ENCODE peak calls at places on chromosomes 1 and 21, in seven cellular contexts. One of them, this sample, is unnamed.

GRCh38 chr1:155175927-155176371 is 2.3 kb downstream of the TRIM46 start:
- DNase-seq in A549: no peak
- DNase-seq in lower lobe of right lung: peak
- DNase-seq in aorta: peak
- DNase-seq in body of pancreas: peak
- DNase-seq in hepatocyte: no peak
- DNase-seq in left ventricle myocardium inferior: no peak
- DNase-seq in this sample: no peak

GRCh38 chr1:204323887-204324286 is 35.8 kb downstream of the PLEKHA6 start:
- DNase-seq in lower lobe of right lung: no peak
- DNase-seq in left ventricle myocardium inferior: no peak
- DNase-seq in aorta: no peak
- DNase-seq in body of pancreas: no peak
- DNase-seq in A549: peak
- DNase-seq in hepatocyte: peak
- DNase-seq in this sample: no peak

GRCh38 chr21:37370152-37371040 is 3.8 kb downstream of the DYRK1A start:
- DNase-seq in lower lobe of right lung: no peak
- DNase-seq in hepatocyte: no peak
- DNase-seq in left ventricle myocardium inferior: no peak
- DNase-seq in body of pancreas: no peak
- DNase-seq in A549: no peak
- DNase-seq in aorta: no peak
- DNase-seq in this sample: no peak

GRCh38 chr1:157784801-157785200 is 7.9 kb upstream of the FCRL2 start:
- DNase-seq in A549: no peak
- DNase-seq in lower lobe of right lung: no peak
- DNase-seq in hepatocyte: no peak
- DNase-seq in left ventricle myocardium inferior: no peak
- DNase-seq in body of pancreas: no peak
- DNase-seq in aorta: no peak
- DNase-seq in this sample: no peak

GRCh38 chr1:72282271-72282656 is at the start of gene NEGR1:
- DNase-seq in A549: no peak
- DNase-seq in hepatocyte: peak
- DNase-seq in aorta: peak
- DNase-seq in body of pancreas: peak
- DNase-seq in left ventricle myocardium inferior: peak
- DNase-seq in lower lobe of right lung: peak
- DNase-seq in this sample: peak

GRCh38 chr1:199778324-199778955 is 249.1 kb upstream of the NR5A2 start:
- DNase-seq in left ventricle myocardium inferior: no peak
- DNase-seq in A549: no peak
- DNase-seq in body of pancreas: no peak
- DNase-seq in lower lobe of right lung: no peak
- DNase-seq in aorta: no peak
- DNase-seq in hepatocyte: peak
- DNase-seq in this sample: no peak

GRCh38 chr1:181010789-181011188 is 11.9 kb downstream of the STX6 start:
- DNase-seq in A549: no peak
- DNase-seq in hepatocyte: no peak
- DNase-seq in body of pancreas: no peak
- DNase-seq in lower lobe of right lung: no peak
- DNase-seq in left ventricle myocardium inferior: no peak
- DNase-seq in aorta: no peak
- DNase-seq in this sample: no peak

GRCh38 chr1:69126761-69127160 is 441.0 kb upstream of the LRRC7 start:
- DNase-seq in lower lobe of right lung: no peak
- DNase-seq in A549: no peak
- DNase-seq in aorta: no peak
- DNase-seq in left ventricle myocardium inferior: no peak
- DNase-seq in body of pancreas: no peak
- DNase-seq in hepatocyte: peak
- DNase-seq in this sample: no peak

GRCh38 chr1:235090406-235091069 is 38.1 kb downstream of the TOMM20 start:
- DNase-seq in hepatocyte: no peak
- DNase-seq in left ventricle myocardium inferior: no peak
- DNase-seq in A549: no peak
- DNase-seq in aorta: no peak
- DNase-seq in lower lobe of right lung: no peak
- DNase-seq in body of pancreas: peak
- DNase-seq in this sample: peak

DNA sequence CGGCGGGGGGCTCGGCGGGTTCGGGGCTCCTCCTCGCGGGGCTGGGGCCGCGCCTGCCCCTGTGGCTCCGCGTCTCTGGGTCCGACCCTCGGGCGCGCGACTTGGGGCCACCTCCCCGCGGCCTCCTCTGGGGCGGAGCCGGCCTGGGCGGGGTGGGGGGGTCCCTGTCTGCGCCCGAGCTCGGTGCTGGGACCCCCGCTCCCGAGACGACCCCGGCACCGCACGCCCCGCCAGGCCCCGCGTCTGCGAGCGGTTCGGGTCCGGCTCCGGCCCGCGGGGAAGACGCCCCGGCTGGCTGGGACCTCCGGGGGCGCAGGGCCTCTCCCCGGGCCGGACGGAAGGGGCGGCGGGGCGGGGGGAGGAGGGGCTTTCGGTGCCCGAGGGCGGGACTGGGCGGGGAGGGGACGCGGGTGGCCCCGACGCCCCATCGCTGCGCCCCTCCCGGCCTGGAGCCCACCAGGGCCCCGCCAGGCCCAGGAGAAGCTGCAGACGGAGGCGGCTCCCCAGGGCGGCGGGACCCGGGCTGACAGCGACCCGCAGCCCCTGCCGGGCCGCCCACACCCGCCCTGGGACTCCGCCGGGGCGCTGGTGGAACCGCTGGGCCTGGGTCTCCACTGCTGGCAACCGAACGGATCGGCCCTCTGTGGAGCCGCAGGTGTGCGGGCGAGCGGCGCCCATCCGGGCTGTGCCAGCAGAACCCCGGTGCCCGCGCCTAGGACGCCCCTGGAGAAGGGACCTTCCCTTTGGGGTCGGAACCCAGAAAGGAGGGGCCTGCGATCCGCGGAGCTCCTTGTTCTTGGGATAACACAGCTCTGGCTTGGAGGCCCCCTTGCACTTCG is 610 bp downstream of the COL6A2 start:
- DNase-seq in hepatocyte: peak
- DNase-seq in left ventricle myocardium inferior: peak
- DNase-seq in aorta: peak
- DNase-seq in A549: no peak
- DNase-seq in lower lobe of right lung: peak
- DNase-seq in body of pancreas: no peak
- DNase-seq in this sample: peak
- H3K4me3 ChIP-seq in hepatocyte: peak
- H3K4me3 ChIP-seq in left ventricle myocardium inferior: peak
- H3K4me3 ChIP-seq in aorta: peak
- H3K4me3 ChIP-seq in A549: peak
- H3K4me3 ChIP-seq in lower lobe of right lung: peak
- H3K4me3 ChIP-seq in body of pancreas: no peak
- H3K4me3 ChIP-seq in this sample: peak

GRCh38 chr1:16093611-16094010 is 20.2 kb upstream of the FAM131C start:
- DNase-seq in left ventricle myocardium inferior: no peak
- DNase-seq in lower lobe of right lung: no peak
- DNase-seq in A549: no peak
- DNase-seq in hepatocyte: no peak
- DNase-seq in aorta: peak
- DNase-seq in body of pancreas: no peak
- DNase-seq in this sample: no peak

GRCh38 chr1:16092923-16093511 is 19.6 kb upstream of the FAM131C start:
- DNase-seq in body of pancreas: no peak
- DNase-seq in A549: no peak
- DNase-seq in left ventricle myocardium inferior: no peak
- DNase-seq in lower lobe of right lung: no peak
- DNase-seq in hepatocyte: no peak
- DNase-seq in aorta: peak
- DNase-seq in this sample: no peak

GRCh38 chr1:16091296-16091695 is 17.8 kb upstream of the FAM131C start:
- DNase-seq in lower lobe of right lung: no peak
- DNase-seq in hepatocyte: no peak
- DNase-seq in left ventricle myocardium inferior: peak
- DNase-seq in aorta: peak
- DNase-seq in A549: no peak
- DNase-seq in body of pancreas: peak
- DNase-seq in this sample: no peak

GRCh38 chr1:16090076-16090826 is 16.8 kb upstream of the FAM131C start:
- DNase-seq in left ventricle myocardium inferior: no peak
- DNase-seq in body of pancreas: no peak
- DNase-seq in aorta: peak
- DNase-seq in hepatocyte: no peak
- DNase-seq in lower lobe of right lung: no peak
- DNase-seq in A549: no peak
- DNase-seq in this sample: no peak

GRCh38 chr1:16092097-16092922 is 18.9 kb upstream of the FAM131C start:
- DNase-seq in left ventricle myocardium inferior: no peak
- DNase-seq in A549: no peak
- DNase-seq in body of pancreas: no peak
- DNase-seq in lower lobe of right lung: no peak
- DNase-seq in aorta: peak
- DNase-seq in hepatocyte: no peak
- DNase-seq in this sample: no peak
- H3K27ac ChIP-seq in left ventricle myocardium inferior: no peak
- H3K27ac ChIP-seq in A549: no peak
- H3K27ac ChIP-seq in body of pancreas: peak
- H3K27ac ChIP-seq in lower lobe of right lung: no peak
- H3K27ac ChIP-seq in aorta: no peak
- H3K27ac ChIP-seq in hepatocyte: no peak
- H3K27ac ChIP-seq in this sample: no peak

DNA sequence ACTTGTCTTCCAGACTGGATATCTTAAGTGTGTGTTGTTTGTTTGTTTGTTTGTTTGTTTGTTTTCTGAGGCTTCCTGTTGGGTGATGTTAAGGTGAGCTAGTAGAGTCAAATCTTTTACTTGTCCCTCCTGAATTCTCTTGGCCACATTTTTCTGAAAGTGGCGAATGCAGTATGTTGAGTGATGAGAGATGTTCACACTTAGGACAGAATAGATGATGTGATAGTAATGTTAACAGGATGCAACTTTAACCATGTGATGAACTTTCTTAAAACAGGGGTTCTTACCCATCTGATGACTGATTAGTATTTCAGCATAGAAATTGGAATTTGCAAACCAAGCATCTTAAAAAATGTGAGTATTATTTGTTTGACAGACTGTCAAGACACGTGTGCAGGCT is 40.2 kb downstream of the LMO4 start:
- DNase-seq in aorta: no peak
- DNase-seq in hepatocyte: no peak
- DNase-seq in A549: no peak
- DNase-seq in lower lobe of right lung: no peak
- DNase-seq in body of pancreas: no peak
- DNase-seq in left ventricle myocardium inferior: no peak
- DNase-seq in this sample: no peak
- H3K4me3 ChIP-seq in aorta: no peak
- H3K4me3 ChIP-seq in hepatocyte: no peak
- H3K4me3 ChIP-seq in A549: no peak
- H3K4me3 ChIP-seq in lower lobe of right lung: no peak
- H3K4me3 ChIP-seq in body of pancreas: no peak
- H3K4me3 ChIP-seq in left ventricle myocardium inferior: no peak
- H3K4me3 ChIP-seq in this sample: no peak

GRCh38 chr1:77972080-77972479 is 6.8 kb downstream of the FUBP1 start:
- DNase-seq in hepatocyte: no peak
- DNase-seq in lower lobe of right lung: no peak
- DNase-seq in aorta: no peak
- DNase-seq in left ventricle myocardium inferior: no peak
- DNase-seq in body of pancreas: no peak
- DNase-seq in A549: no peak
- DNase-seq in this sample: no peak
- H3K27ac ChIP-seq in hepatocyte: no peak
- H3K27ac ChIP-seq in lower lobe of right lung: no peak
- H3K27ac ChIP-seq in aorta: no peak
- H3K27ac ChIP-seq in left ventricle myocardium inferior: no peak
- H3K27ac ChIP-seq in body of pancreas: no peak
- H3K27ac ChIP-seq in A549: no peak
- H3K27ac ChIP-seq in this sample: no peak

DNA sequence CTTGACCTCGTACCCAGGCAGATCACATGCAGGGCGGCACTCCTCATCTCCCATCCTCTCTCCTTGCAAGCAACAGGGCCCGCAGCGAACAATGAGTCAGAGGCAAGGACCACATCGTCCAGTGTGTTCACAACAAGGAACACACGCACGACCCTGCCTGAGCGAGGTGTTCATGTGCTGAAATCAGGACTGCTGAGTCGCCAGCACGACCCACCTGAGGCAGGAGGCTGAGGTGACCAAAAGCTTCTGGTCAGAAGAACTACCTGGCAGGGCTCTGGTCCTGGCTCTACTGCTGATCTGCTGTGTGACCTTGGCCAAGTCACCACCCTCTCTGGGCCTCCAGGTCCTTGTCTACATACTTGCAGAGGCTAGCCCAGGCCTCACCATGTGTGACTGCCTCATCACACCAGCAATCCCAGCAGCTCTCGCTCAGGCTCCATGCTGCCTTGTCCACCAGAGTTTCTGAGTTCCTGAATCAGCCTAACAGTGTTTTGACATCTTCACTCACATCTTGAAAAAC is 78.0 kb downstream of the SSBP3 start:
- DNase-seq in body of pancreas: no peak
- DNase-seq in A549: no peak
- DNase-seq in lower lobe of right lung: no peak
- DNase-seq in hepatocyte: no peak
- DNase-seq in aorta: no peak
- DNase-seq in left ventricle myocardium inferior: no peak
- DNase-seq in this sample: no peak
- H3K4me3 ChIP-seq in body of pancreas: no peak
- H3K4me3 ChIP-seq in A549: no peak
- H3K4me3 ChIP-seq in lower lobe of right lung: no peak
- H3K4me3 ChIP-seq in hepatocyte: no peak
- H3K4me3 ChIP-seq in aorta: no peak
- H3K4me3 ChIP-seq in left ventricle myocardium inferior: no peak
- H3K4me3 ChIP-seq in this sample: no peak

GRCh38 chr1:201944002-201944401 is 2.3 kb downstream of the LMOD1 start:
- DNase-seq in lower lobe of right lung: no peak
- DNase-seq in aorta: no peak
- DNase-seq in body of pancreas: no peak
- DNase-seq in left ventricle myocardium inferior: no peak
- DNase-seq in hepatocyte: no peak
- DNase-seq in A549: no peak
- DNase-seq in this sample: no peak
- H3K27ac ChIP-seq in lower lobe of right lung: no peak
- H3K27ac ChIP-seq in aorta: peak
- H3K27ac ChIP-seq in body of pancreas: no peak
- H3K27ac ChIP-seq in left ventricle myocardium inferior: no peak
- H3K27ac ChIP-seq in hepatocyte: no peak
- H3K27ac ChIP-seq in A549: no peak
- H3K27ac ChIP-seq in this sample: peak

DNA sequence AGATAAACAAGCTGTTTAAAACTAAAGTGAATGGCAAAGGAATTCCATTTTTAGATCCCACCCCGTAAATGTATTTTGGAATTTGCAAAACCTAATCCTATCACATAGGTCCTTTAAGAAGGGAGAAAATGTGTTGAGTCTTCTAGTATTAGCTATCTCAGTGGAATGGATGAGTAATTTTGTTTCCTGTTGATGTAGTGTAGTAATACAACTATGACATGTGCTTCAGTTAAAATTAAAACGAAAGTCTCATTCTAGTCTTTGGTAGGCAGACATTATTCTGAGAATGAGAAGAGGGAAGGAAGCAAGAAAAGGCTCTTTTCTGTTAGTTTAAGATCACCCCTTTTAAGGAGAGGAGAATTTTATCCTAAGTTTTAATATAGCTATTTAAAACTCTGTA is 265.9 kb upstream of the C1orf105 start:
- DNase-seq in left ventricle myocardium inferior: no peak
- DNase-seq in body of pancreas: no peak
- DNase-seq in lower lobe of right lung: no peak
- DNase-seq in hepatocyte: no peak
- DNase-seq in A549: peak
- DNase-seq in aorta: no peak
- DNase-seq in this sample: no peak
- H3K4me3 ChIP-seq in left ventricle myocardium inferior: no peak
- H3K4me3 ChIP-seq in body of pancreas: no peak
- H3K4me3 ChIP-seq in lower lobe of right lung: no peak
- H3K4me3 ChIP-seq in hepatocyte: no peak
- H3K4me3 ChIP-seq in A549: no peak
- H3K4me3 ChIP-seq in aorta: peak
- H3K4me3 ChIP-seq in this sample: no peak

This sample was measured in right cardiac atrium.